ENCODE peak calls at places on chromosomes 3 and 15, in four cellular contexts. One of them, this sample, is unnamed.

GRCh38 chr15:39327005-39327725 is 253.7 kb upstream of the THBS1 start:
- DNase-seq in non-pigmented ciliary epithelial cell: no peak
- DNase-seq in substantia nigra: no peak
- DNase-seq in prostate gland: no peak
- DNase-seq in this sample: no peak

GRCh38 chr3:39907981-39908380 is 98.6 kb downstream of the MYRIP start:
- DNase-seq in non-pigmented ciliary epithelial cell: no peak
- DNase-seq in substantia nigra: no peak
- DNase-seq in prostate gland: no peak
- DNase-seq in this sample: peak

GRCh38 chr3:195221015-195221853 is 49.7 kb downstream of the XXYLT1 start:
- DNase-seq in non-pigmented ciliary epithelial cell: no peak
- DNase-seq in substantia nigra: no peak
- DNase-seq in prostate gland: no peak
- DNase-seq in this sample: peak

GRCh38 chr15:45320581-45320980 is 57.8 kb downstream of the GATM start:
- DNase-seq in non-pigmented ciliary epithelial cell: no peak
- DNase-seq in substantia nigra: no peak
- DNase-seq in prostate gland: no peak
- DNase-seq in this sample: no peak

GRCh38 chr15:57911247-57911646 is 154.3 kb downstream of the ALDH1A2 start:
- DNase-seq in non-pigmented ciliary epithelial cell: no peak
- DNase-seq in substantia nigra: no peak
- DNase-seq in prostate gland: no peak
- DNase-seq in this sample: no peak

GRCh38 chr3:90010341-90010740 is 902.9 kb downstream of the EPHA3 start:
- DNase-seq in non-pigmented ciliary epithelial cell: peak
- DNase-seq in substantia nigra: no peak
- DNase-seq in prostate gland: no peak
- DNase-seq in this sample: peak

GRCh38 chr3:163368168-163368567 is 1710.1 kb downstream of the SI start:
- DNase-seq in non-pigmented ciliary epithelial cell: peak
- DNase-seq in substantia nigra: no peak
- DNase-seq in prostate gland: no peak
- DNase-seq in this sample: no peak

GRCh38 chr15:69304176-69304533 is 5.4 kb downstream of the PAQR5 start:
- DNase-seq in non-pigmented ciliary epithelial cell: peak
- DNase-seq in substantia nigra: no peak
- DNase-seq in prostate gland: no peak
- DNase-seq in this sample: peak

GRCh38 chr3:39104961-39105686 is 2.3 kb downstream of the GORASP1 start:
- DNase-seq in non-pigmented ciliary epithelial cell: no peak
- DNase-seq in substantia nigra: no peak
- DNase-seq in prostate gland: no peak
- DNase-seq in this sample: no peak

GRCh38 chr15:61243984-61244593 is 15.0 kb upstream of the RORA start:
- DNase-seq in non-pigmented ciliary epithelial cell: no peak
- DNase-seq in substantia nigra: no peak
- DNase-seq in prostate gland: no peak
- DNase-seq in this sample: no peak

GRCh38 chr15:58477228-58477627 is 45.4 kb downstream of the LIPC start:
- DNase-seq in non-pigmented ciliary epithelial cell: no peak
- DNase-seq in substantia nigra: no peak
- DNase-seq in prostate gland: no peak
- DNase-seq in this sample: no peak

GRCh38 chr3:143135150-143135549 is 15.6 kb downstream of the CHST2 start:
- DNase-seq in non-pigmented ciliary epithelial cell: peak
- DNase-seq in substantia nigra: no peak
- DNase-seq in prostate gland: no peak
- DNase-seq in this sample: peak

GRCh38 chr3:125150525-125151436 is 61.8 kb downstream of the SLC12A8 start:
- DNase-seq in non-pigmented ciliary epithelial cell: no peak
- DNase-seq in substantia nigra: no peak
- DNase-seq in prostate gland: no peak
- DNase-seq in this sample: no peak

GRCh38 chr15:46304320-46304719 is 669.5 kb downstream of the SQOR start:
- DNase-seq in non-pigmented ciliary epithelial cell: no peak
- DNase-seq in substantia nigra: no peak
- DNase-seq in prostate gland: no peak
- DNase-seq in this sample: no peak

GRCh38 chr15:73130830-73131229 is 78.6 kb downstream of the NEO1 start:
- DNase-seq in non-pigmented ciliary epithelial cell: no peak
- DNase-seq in substantia nigra: no peak
- DNase-seq in prostate gland: no peak
- DNase-seq in this sample: no peak

GRCh38 chr3:137768021-137768360 is 3.9 kb downstream of the SOX14 start:
- DNase-seq in non-pigmented ciliary epithelial cell: no peak
- DNase-seq in substantia nigra: no peak
- DNase-seq in prostate gland: no peak
- DNase-seq in this sample: no peak

GRCh38 chr3:79111375-79112052 is 656.3 kb downstream of the ROBO1 start:
- DNase-seq in non-pigmented ciliary epithelial cell: peak
- DNase-seq in substantia nigra: no peak
- DNase-seq in prostate gland: no peak
- DNase-seq in this sample: peak

GRCh38 chr15:81163961-81164800 is 30.1 kb downstream of the CFAP161 start:
- DNase-seq in non-pigmented ciliary epithelial cell: peak
- DNase-seq in substantia nigra: no peak
- DNase-seq in prostate gland: no peak
- DNase-seq in this sample: peak

GRCh38 chr3:133894334-133895207 is 1.1 kb downstream of the RAB6B start:
- DNase-seq in non-pigmented ciliary epithelial cell: no peak
- DNase-seq in substantia nigra: no peak
- DNase-seq in prostate gland: no peak
- DNase-seq in this sample: peak

GRCh38 chr3:137669519-137670060 is 94.5 kb upstream of the SOX14 start:
- DNase-seq in non-pigmented ciliary epithelial cell: no peak
- DNase-seq in substantia nigra: no peak
- DNase-seq in prostate gland: no peak
- DNase-seq in this sample: no peak

GRCh38 chr15:58513681-58514336 is 82.0 kb downstream of the LIPC start:
- DNase-seq in non-pigmented ciliary epithelial cell: no peak
- DNase-seq in substantia nigra: no peak
- DNase-seq in prostate gland: no peak
- DNase-seq in this sample: no peak

GRCh38 chr15:31585231-31585630 is 258.6 kb downstream of the KLF13 start:
- DNase-seq in non-pigmented ciliary epithelial cell: no peak
- DNase-seq in substantia nigra: no peak
- DNase-seq in prostate gland: no peak
- DNase-seq in this sample: no peak

GRCh38 chr3:106769045-106769444 is 608.2 kb upstream of the CCDC54 start:
- DNase-seq in non-pigmented ciliary epithelial cell: no peak
- DNase-seq in substantia nigra: no peak
- DNase-seq in prostate gland: no peak
- DNase-seq in this sample: no peak

GRCh38 chr3:72766866-72767265 is 81.4 kb downstream of the SHQ1 start:
- DNase-seq in non-pigmented ciliary epithelial cell: no peak
- DNase-seq in substantia nigra: no peak
- DNase-seq in prostate gland: no peak
- DNase-seq in this sample: no peak

GRCh38 chr15:60526127-60526616 is 47.2 kb upstream of the ICE2 start:
- DNase-seq in non-pigmented ciliary epithelial cell: no peak
- DNase-seq in substantia nigra: no peak
- DNase-seq in prostate gland: peak
- DNase-seq in this sample: no peak

GRCh38 chr3:179147571-179148445 is at the start of gene PIK3CA:
- DNase-seq in non-pigmented ciliary epithelial cell: peak
- DNase-seq in substantia nigra: peak
- DNase-seq in prostate gland: peak
- DNase-seq in this sample: peak

GRCh38 chr15:77856718-77857346 is 220.7 kb downstream of the TBC1D2B start:
- DNase-seq in non-pigmented ciliary epithelial cell: no peak
- DNase-seq in substantia nigra: no peak
- DNase-seq in prostate gland: no peak
- DNase-seq in this sample: no peak

GRCh38 chr15:63971427-63971805 is 74.9 kb downstream of the DAPK2 start:
- DNase-seq in non-pigmented ciliary epithelial cell: no peak
- DNase-seq in substantia nigra: no peak
- DNase-seq in prostate gland: no peak
- DNase-seq in this sample: no peak

GRCh38 chr3:38147434-38147833 is 9.0 kb downstream of the MYD88 start:
- DNase-seq in non-pigmented ciliary epithelial cell: no peak
- DNase-seq in substantia nigra: no peak
- DNase-seq in prostate gland: no peak
- DNase-seq in this sample: no peak

GRCh38 chr3:81492048-81492447 is 269.4 kb downstream of the GBE1 start:
- DNase-seq in non-pigmented ciliary epithelial cell: no peak
- DNase-seq in substantia nigra: no peak
- DNase-seq in prostate gland: no peak
- DNase-seq in this sample: no peak